ENCODE peak calls at places on chromosome X, in six cellular contexts. One of them, this sample, is unnamed.

GRCh38 chrX:108397627-108398392 is 40.4 kb downstream of the COL4A6 start:
- DNase-seq in left cardiac atrium: no peak
- DNase-seq in HuH-7.5: no peak
- DNase-seq in left ventricle myocardium inferior: no peak
- DNase-seq in left lobe of liver: no peak
- DNase-seq in NCI-H1417: no peak
- DNase-seq in this sample: no peak

GRCh38 chrX:17922303-17922702 is 61.2 kb upstream of the RAI2 start:
- DNase-seq in left cardiac atrium: no peak
- DNase-seq in HuH-7.5: no peak
- DNase-seq in left ventricle myocardium inferior: no peak
- DNase-seq in left lobe of liver: no peak
- DNase-seq in NCI-H1417: peak
- DNase-seq in this sample: no peak

GRCh38 chrX:101931494-101932248 is at the start of gene ZMAT1:
- DNase-seq in left cardiac atrium: peak
- DNase-seq in HuH-7.5: peak
- DNase-seq in left ventricle myocardium inferior: peak
- DNase-seq in left lobe of liver: peak
- DNase-seq in NCI-H1417: peak
- DNase-seq in this sample: no peak

GRCh38 chrX:20144491-20144890 is 2.9 kb upstream of the EIF1AX start:
- DNase-seq in left cardiac atrium: no peak
- DNase-seq in HuH-7.5: no peak
- DNase-seq in left ventricle myocardium inferior: no peak
- DNase-seq in left lobe of liver: no peak
- DNase-seq in NCI-H1417: no peak
- DNase-seq in this sample: no peak

GRCh38 chrX:9515973-9516538 is 51.2 kb downstream of the TBL1X start:
- DNase-seq in left cardiac atrium: no peak
- DNase-seq in HuH-7.5: no peak
- DNase-seq in left ventricle myocardium inferior: no peak
- DNase-seq in left lobe of liver: no peak
- DNase-seq in NCI-H1417: no peak
- DNase-seq in this sample: no peak

GRCh38 chrX:74242050-74242449 is 61.9 kb upstream of the ZCCHC13 start:
- DNase-seq in left cardiac atrium: no peak
- DNase-seq in HuH-7.5: no peak
- DNase-seq in left ventricle myocardium inferior: no peak
- DNase-seq in left lobe of liver: no peak
- DNase-seq in NCI-H1417: no peak
- DNase-seq in this sample: no peak

GRCh38 chrX:40098264-40099045 is 697 bp upstream of the BCOR start:
- DNase-seq in left cardiac atrium: no peak
- DNase-seq in HuH-7.5: no peak
- DNase-seq in left ventricle myocardium inferior: peak
- DNase-seq in left lobe of liver: no peak
- DNase-seq in NCI-H1417: peak
- DNase-seq in this sample: no peak

GRCh38 chrX:45851434-45851991 is 650.8 kb upstream of the DIPK2B start:
- DNase-seq in left cardiac atrium: peak
- DNase-seq in HuH-7.5: peak
- DNase-seq in left ventricle myocardium inferior: no peak
- DNase-seq in left lobe of liver: no peak
- DNase-seq in NCI-H1417: no peak
- DNase-seq in this sample: no peak

GRCh38 chrX:10429908-10430307 is 190.5 kb downstream of the MID1 start:
- DNase-seq in left cardiac atrium: no peak
- DNase-seq in HuH-7.5: no peak
- DNase-seq in left ventricle myocardium inferior: no peak
- DNase-seq in left lobe of liver: no peak
- DNase-seq in NCI-H1417: no peak
- DNase-seq in this sample: no peak

GRCh38 chrX:53494427-53494826 is 60.3 kb upstream of the HSD17B10 start:
- DNase-seq in left cardiac atrium: no peak
- DNase-seq in HuH-7.5: no peak
- DNase-seq in left ventricle myocardium inferior: no peak
- DNase-seq in left lobe of liver: no peak
- DNase-seq in NCI-H1417: peak
- DNase-seq in this sample: no peak

GRCh38 chrX:48761674-48762471 is at the start of gene GLOD5:
- DNase-seq in left cardiac atrium: no peak
- DNase-seq in HuH-7.5: no peak
- DNase-seq in left ventricle myocardium inferior: no peak
- DNase-seq in left lobe of liver: peak
- DNase-seq in NCI-H1417: peak
- DNase-seq in this sample: no peak

GRCh38 chrX:123481908-123482873 is 250.7 kb downstream of the THOC2 start:
- DNase-seq in left cardiac atrium: no peak
- DNase-seq in HuH-7.5: no peak
- DNase-seq in left ventricle myocardium inferior: no peak
- DNase-seq in left lobe of liver: no peak
- DNase-seq in NCI-H1417: no peak
- DNase-seq in this sample: no peak

GRCh38 chrX:12360389-12360788 is 222.1 kb downstream of the FRMPD4 start:
- DNase-seq in left cardiac atrium: no peak
- DNase-seq in HuH-7.5: no peak
- DNase-seq in left ventricle myocardium inferior: no peak
- DNase-seq in left lobe of liver: no peak
- DNase-seq in NCI-H1417: no peak
- DNase-seq in this sample: no peak

GRCh38 chrX:25873196-25873595 is 264.9 kb upstream of the MAGEB18 start:
- DNase-seq in left cardiac atrium: no peak
- DNase-seq in HuH-7.5: no peak
- DNase-seq in left ventricle myocardium inferior: no peak
- DNase-seq in left lobe of liver: no peak
- DNase-seq in NCI-H1417: no peak
- DNase-seq in this sample: no peak

GRCh38 chrX:41334866-41335589 is 1.1 kb downstream of the DDX3X start:
- DNase-seq in left cardiac atrium: peak
- DNase-seq in HuH-7.5: peak
- DNase-seq in left ventricle myocardium inferior: peak
- DNase-seq in left lobe of liver: peak
- DNase-seq in NCI-H1417: no peak
- DNase-seq in this sample: no peak

GRCh38 chrX:15738686-15739016 is 581 bp downstream of the CA5B start:
- DNase-seq in left cardiac atrium: no peak
- DNase-seq in HuH-7.5: no peak
- DNase-seq in left ventricle myocardium inferior: no peak
- DNase-seq in left lobe of liver: no peak
- DNase-seq in NCI-H1417: no peak
- DNase-seq in this sample: no peak

GRCh38 chrX:119374736-119375135 is 24.4 kb upstream of the SLC25A43 start:
- DNase-seq in left cardiac atrium: no peak
- DNase-seq in HuH-7.5: no peak
- DNase-seq in left ventricle myocardium inferior: no peak
- DNase-seq in left lobe of liver: no peak
- DNase-seq in NCI-H1417: no peak
- DNase-seq in this sample: no peak

GRCh38 chrX:51496501-51497291 is at the start of gene NUDT11:
- DNase-seq in left cardiac atrium: peak
- DNase-seq in HuH-7.5: no peak
- DNase-seq in left ventricle myocardium inferior: peak
- DNase-seq in left lobe of liver: peak
- DNase-seq in NCI-H1417: no peak
- DNase-seq in this sample: peak

GRCh38 chrX:68695206-68695845 is 47.9 kb downstream of the STARD8 start:
- DNase-seq in left cardiac atrium: no peak
- DNase-seq in HuH-7.5: no peak
- DNase-seq in left ventricle myocardium inferior: no peak
- DNase-seq in left lobe of liver: no peak
- DNase-seq in NCI-H1417: no peak
- DNase-seq in this sample: no peak

GRCh38 chrX:134932528-134933217 is 58.1 kb upstream of the SMIM10 start:
- DNase-seq in left cardiac atrium: no peak
- DNase-seq in HuH-7.5: no peak
- DNase-seq in left ventricle myocardium inferior: no peak
- DNase-seq in left lobe of liver: no peak
- DNase-seq in NCI-H1417: no peak
- DNase-seq in this sample: no peak

GRCh38 chrX:10617964-10618342 is 2.4 kb downstream of the MID1 start:
- DNase-seq in left cardiac atrium: no peak
- DNase-seq in HuH-7.5: no peak
- DNase-seq in left ventricle myocardium inferior: no peak
- DNase-seq in left lobe of liver: no peak
- DNase-seq in NCI-H1417: peak
- DNase-seq in this sample: no peak

GRCh38 chrX:43962636-43963035 is 10.6 kb downstream of the NDP start:
- DNase-seq in left cardiac atrium: no peak
- DNase-seq in HuH-7.5: no peak
- DNase-seq in left ventricle myocardium inferior: no peak
- DNase-seq in left lobe of liver: no peak
- DNase-seq in NCI-H1417: no peak
- DNase-seq in this sample: no peak

GRCh38 chrX:119753639-119754257 is 4.6 kb upstream of the SOWAHD start:
- DNase-seq in left cardiac atrium: no peak
- DNase-seq in HuH-7.5: no peak
- DNase-seq in left ventricle myocardium inferior: no peak
- DNase-seq in left lobe of liver: no peak
- DNase-seq in NCI-H1417: no peak
- DNase-seq in this sample: no peak

GRCh38 chrX:36957425-36958328 is 50.5 kb upstream of the FAM47C start:
- DNase-seq in left cardiac atrium: no peak
- DNase-seq in HuH-7.5: no peak
- DNase-seq in left ventricle myocardium inferior: no peak
- DNase-seq in left lobe of liver: peak
- DNase-seq in NCI-H1417: no peak
- DNase-seq in this sample: no peak

GRCh38 chrX:154365052-154365600 is 9.3 kb downstream of the FLNA start:
- DNase-seq in left cardiac atrium: no peak
- DNase-seq in HuH-7.5: no peak
- DNase-seq in left ventricle myocardium inferior: no peak
- DNase-seq in left lobe of liver: no peak
- DNase-seq in NCI-H1417: no peak
- DNase-seq in this sample: no peak

GRCh38 chrX:63784346-63784901 is 590 bp downstream of the ARHGEF9 start:
- DNase-seq in left cardiac atrium: peak
- DNase-seq in HuH-7.5: no peak
- DNase-seq in left ventricle myocardium inferior: peak
- DNase-seq in left lobe of liver: no peak
- DNase-seq in NCI-H1417: no peak
- DNase-seq in this sample: no peak

GRCh38 chrX:50691820-50692219 is 122.2 kb downstream of the SHROOM4 start:
- DNase-seq in left cardiac atrium: no peak
- DNase-seq in HuH-7.5: peak
- DNase-seq in left ventricle myocardium inferior: no peak
- DNase-seq in left lobe of liver: no peak
- DNase-seq in NCI-H1417: peak
- DNase-seq in this sample: no peak

GRCh38 chrX:7787714-7788113 is 55.3 kb upstream of the VCX start:
- DNase-seq in left cardiac atrium: no peak
- DNase-seq in HuH-7.5: no peak
- DNase-seq in left ventricle myocardium inferior: no peak
- DNase-seq in left lobe of liver: no peak
- DNase-seq in NCI-H1417: no peak
- DNase-seq in this sample: no peak

GRCh38 chrX:44675364-44676024 is 132.8 kb upstream of the FUNDC1 start:
- DNase-seq in left cardiac atrium: peak
- DNase-seq in HuH-7.5: no peak
- DNase-seq in left ventricle myocardium inferior: peak
- DNase-seq in left lobe of liver: no peak
- DNase-seq in NCI-H1417: no peak
- DNase-seq in this sample: no peak

GRCh38 chrX:7201481-7201880 is 53.5 kb upstream of the PUDP start:
- DNase-seq in left cardiac atrium: no peak
- DNase-seq in HuH-7.5: no peak
- DNase-seq in left ventricle myocardium inferior: no peak
- DNase-seq in left lobe of liver: no peak
- DNase-seq in NCI-H1417: no peak
- DNase-seq in this sample: no peak

GRCh38 chrX:12610079-12610478 is 181.1 kb upstream of the PRPS2 start:
- DNase-seq in left cardiac atrium: no peak
- DNase-seq in HuH-7.5: no peak
- DNase-seq in left ventricle myocardium inferior: no peak
- DNase-seq in left lobe of liver: no peak
- DNase-seq in NCI-H1417: no peak
- DNase-seq in this sample: no peak

GRCh38 chrX:23887448-23887847 is 20.3 kb downstream of the APOO start:
- DNase-seq in left cardiac atrium: no peak
- DNase-seq in HuH-7.5: no peak
- DNase-seq in left ventricle myocardium inferior: no peak
- DNase-seq in left lobe of liver: no peak
- DNase-seq in NCI-H1417: no peak
- DNase-seq in this sample: no peak

GRCh38 chrX:129779747-129780146 is at the start of gene SASH3:
- DNase-seq in left cardiac atrium: peak
- DNase-seq in HuH-7.5: no peak
- DNase-seq in left ventricle myocardium inferior: peak
- DNase-seq in left lobe of liver: no peak
- DNase-seq in NCI-H1417: no peak
- DNase-seq in this sample: peak

GRCh38 chrX:136839196-136839595 is 41.3 kb downstream of the RBMX start:
- DNase-seq in left cardiac atrium: no peak
- DNase-seq in HuH-7.5: no peak
- DNase-seq in left ventricle myocardium inferior: no peak
- DNase-seq in left lobe of liver: no peak
- DNase-seq in NCI-H1417: no peak
- DNase-seq in this sample: no peak

GRCh38 chrX:71917621-71918341 is 7.1 kb downstream of the NHSL2 start:
- DNase-seq in left cardiac atrium: no peak
- DNase-seq in HuH-7.5: no peak
- DNase-seq in left ventricle myocardium inferior: no peak
- DNase-seq in left lobe of liver: no peak
- DNase-seq in NCI-H1417: no peak
- DNase-seq in this sample: no peak

GRCh38 chrX:18885317-18886004 is 98.5 kb downstream of the PHKA2 start:
- DNase-seq in left cardiac atrium: no peak
- DNase-seq in HuH-7.5: no peak
- DNase-seq in left ventricle myocardium inferior: no peak
- DNase-seq in left lobe of liver: no peak
- DNase-seq in NCI-H1417: no peak
- DNase-seq in this sample: no peak

GRCh38 chrX:69493193-69493592 is 10.9 kb upstream of the NALF2 start:
- DNase-seq in left cardiac atrium: no peak
- DNase-seq in HuH-7.5: peak
- DNase-seq in left ventricle myocardium inferior: no peak
- DNase-seq in left lobe of liver: peak
- DNase-seq in NCI-H1417: peak
- DNase-seq in this sample: no peak

GRCh38 chrX:17030092-17030491 is 83.6 kb downstream of the REPS2 start:
- DNase-seq in left cardiac atrium: no peak
- DNase-seq in HuH-7.5: no peak
- DNase-seq in left ventricle myocardium inferior: no peak
- DNase-seq in left lobe of liver: no peak
- DNase-seq in NCI-H1417: no peak
- DNase-seq in this sample: no peak

GRCh38 chrX:133410555-133410954 is 4.7 kb downstream of the GPC4 start:
- DNase-seq in left cardiac atrium: no peak
- DNase-seq in HuH-7.5: no peak
- DNase-seq in left ventricle myocardium inferior: no peak
- DNase-seq in left lobe of liver: no peak
- DNase-seq in NCI-H1417: no peak
- DNase-seq in this sample: no peak

GRCh38 chrX:71224969-71225368 is 1.9 kb downstream of the GJB1 start:
- DNase-seq in left cardiac atrium: no peak
- DNase-seq in HuH-7.5: peak
- DNase-seq in left ventricle myocardium inferior: no peak
- DNase-seq in left lobe of liver: no peak
- DNase-seq in NCI-H1417: no peak
- DNase-seq in this sample: no peak